ENCODE peak calls at places on chromosome 12, in seven cellular contexts. One of them, this sample, is unnamed.

GRCh38 chr12:105239304-105239703 is 3.3 kb upstream of the APPL2 start:
- DNase-seq in NCI-H2029 treated with DMSO at 0.1 percent for 48 hours: no peak
- DNase-seq in iPS-NIHi11: no peak
- DNase-seq in pulmonary artery endothelial cell: no peak
- DNase-seq in KBM-7: no peak
- DNase-seq in C1 segment of cervical spinal cord: no peak
- DNase-seq in kidney epithelial cell: no peak
- DNase-seq in this sample: no peak

GRCh38 chr12:95701275-95701674 is 89.3 kb downstream of the NTN4 start:
- DNase-seq in NCI-H2029 treated with DMSO at 0.1 percent for 48 hours: no peak
- DNase-seq in iPS-NIHi11: no peak
- DNase-seq in pulmonary artery endothelial cell: no peak
- DNase-seq in KBM-7: no peak
- DNase-seq in C1 segment of cervical spinal cord: no peak
- DNase-seq in kidney epithelial cell: no peak
- DNase-seq in this sample: no peak

GRCh38 chr12:105671720-105672119 is 341.2 kb downstream of the C12orf75 start:
- DNase-seq in NCI-H2029 treated with DMSO at 0.1 percent for 48 hours: no peak
- DNase-seq in iPS-NIHi11: no peak
- DNase-seq in pulmonary artery endothelial cell: no peak
- DNase-seq in KBM-7: no peak
- DNase-seq in C1 segment of cervical spinal cord: no peak
- DNase-seq in kidney epithelial cell: no peak
- DNase-seq in this sample: no peak

GRCh38 chr12:15323530-15323929 is 1.2 kb downstream of the PTPRO start:
- DNase-seq in NCI-H2029 treated with DMSO at 0.1 percent for 48 hours: no peak
- DNase-seq in iPS-NIHi11: peak
- DNase-seq in pulmonary artery endothelial cell: no peak
- DNase-seq in KBM-7: no peak
- DNase-seq in C1 segment of cervical spinal cord: no peak
- DNase-seq in kidney epithelial cell: no peak
- DNase-seq in this sample: no peak

GRCh38 chr12:115325858-115326257 is 641.9 kb upstream of the TBX3 start:
- DNase-seq in NCI-H2029 treated with DMSO at 0.1 percent for 48 hours: peak
- DNase-seq in iPS-NIHi11: no peak
- DNase-seq in pulmonary artery endothelial cell: no peak
- DNase-seq in KBM-7: no peak
- DNase-seq in C1 segment of cervical spinal cord: no peak
- DNase-seq in kidney epithelial cell: no peak
- DNase-seq in this sample: no peak

GRCh38 chr12:90899456-90900182 is 55.4 kb downstream of the CCER1 start:
- DNase-seq in NCI-H2029 treated with DMSO at 0.1 percent for 48 hours: no peak
- DNase-seq in iPS-NIHi11: no peak
- DNase-seq in pulmonary artery endothelial cell: no peak
- DNase-seq in KBM-7: no peak
- DNase-seq in C1 segment of cervical spinal cord: no peak
- DNase-seq in kidney epithelial cell: no peak
- DNase-seq in this sample: no peak

GRCh38 chr12:124651508-124652273 is 84.3 kb upstream of the NCOR2 start:
- DNase-seq in NCI-H2029 treated with DMSO at 0.1 percent for 48 hours: no peak
- DNase-seq in iPS-NIHi11: no peak
- DNase-seq in pulmonary artery endothelial cell: no peak
- DNase-seq in KBM-7: no peak
- DNase-seq in C1 segment of cervical spinal cord: no peak
- DNase-seq in kidney epithelial cell: no peak
- DNase-seq in this sample: no peak

GRCh38 chr12:12404297-12404696 is 47.4 kb downstream of the BORCS5 start:
- DNase-seq in NCI-H2029 treated with DMSO at 0.1 percent for 48 hours: no peak
- DNase-seq in iPS-NIHi11: no peak
- DNase-seq in pulmonary artery endothelial cell: no peak
- DNase-seq in KBM-7: no peak
- DNase-seq in C1 segment of cervical spinal cord: no peak
- DNase-seq in kidney epithelial cell: no peak
- DNase-seq in this sample: no peak

GRCh38 chr12:120361506-120362208 is 7.3 kb downstream of the MSI1 start:
- DNase-seq in NCI-H2029 treated with DMSO at 0.1 percent for 48 hours: no peak
- DNase-seq in iPS-NIHi11: peak
- DNase-seq in pulmonary artery endothelial cell: no peak
- DNase-seq in KBM-7: peak
- DNase-seq in C1 segment of cervical spinal cord: peak
- DNase-seq in kidney epithelial cell: peak
- DNase-seq in this sample: peak

GRCh38 chr12:538731-539539 is 79.2 kb downstream of the B4GALNT3 start:
- DNase-seq in NCI-H2029 treated with DMSO at 0.1 percent for 48 hours: peak
- DNase-seq in iPS-NIHi11: no peak
- DNase-seq in pulmonary artery endothelial cell: peak
- DNase-seq in KBM-7: peak
- DNase-seq in C1 segment of cervical spinal cord: peak
- DNase-seq in kidney epithelial cell: no peak
- DNase-seq in this sample: peak

GRCh38 chr12:81222841-81223595 is 145.1 kb downstream of the ACSS3 start:
- DNase-seq in NCI-H2029 treated with DMSO at 0.1 percent for 48 hours: no peak
- DNase-seq in iPS-NIHi11: no peak
- DNase-seq in pulmonary artery endothelial cell: no peak
- DNase-seq in KBM-7: no peak
- DNase-seq in C1 segment of cervical spinal cord: no peak
- DNase-seq in kidney epithelial cell: no peak
- DNase-seq in this sample: no peak

GRCh38 chr12:46124848-46125619 is 134.7 kb upstream of the SCAF11 start:
- DNase-seq in NCI-H2029 treated with DMSO at 0.1 percent for 48 hours: peak
- DNase-seq in iPS-NIHi11: peak
- DNase-seq in pulmonary artery endothelial cell: peak
- DNase-seq in KBM-7: peak
- DNase-seq in C1 segment of cervical spinal cord: peak
- DNase-seq in kidney epithelial cell: peak
- DNase-seq in this sample: no peak

GRCh38 chr12:106722854-106723253 is 51.6 kb upstream of the RIC8B start:
- DNase-seq in NCI-H2029 treated with DMSO at 0.1 percent for 48 hours: no peak
- DNase-seq in iPS-NIHi11: peak
- DNase-seq in pulmonary artery endothelial cell: no peak
- DNase-seq in KBM-7: no peak
- DNase-seq in C1 segment of cervical spinal cord: no peak
- DNase-seq in kidney epithelial cell: no peak
- DNase-seq in this sample: no peak

GRCh38 chr12:42442328-42442759 is 116.4 kb downstream of the PPHLN1 start:
- DNase-seq in NCI-H2029 treated with DMSO at 0.1 percent for 48 hours: no peak
- DNase-seq in iPS-NIHi11: no peak
- DNase-seq in pulmonary artery endothelial cell: no peak
- DNase-seq in KBM-7: no peak
- DNase-seq in C1 segment of cervical spinal cord: no peak
- DNase-seq in kidney epithelial cell: no peak
- DNase-seq in this sample: no peak

GRCh38 chr12:100954118-100954517 is 159.5 kb downstream of the ANO4 start:
- DNase-seq in NCI-H2029 treated with DMSO at 0.1 percent for 48 hours: no peak
- DNase-seq in iPS-NIHi11: no peak
- DNase-seq in pulmonary artery endothelial cell: no peak
- DNase-seq in KBM-7: no peak
- DNase-seq in C1 segment of cervical spinal cord: no peak
- DNase-seq in kidney epithelial cell: no peak
- DNase-seq in this sample: no peak

GRCh38 chr12:114291389-114292075 is 114.4 kb downstream of the TBX5 start:
- DNase-seq in NCI-H2029 treated with DMSO at 0.1 percent for 48 hours: no peak
- DNase-seq in iPS-NIHi11: no peak
- DNase-seq in pulmonary artery endothelial cell: no peak
- DNase-seq in KBM-7: no peak
- DNase-seq in C1 segment of cervical spinal cord: no peak
- DNase-seq in kidney epithelial cell: no peak
- DNase-seq in this sample: no peak

GRCh38 chr12:28550757-28551381 is 360.6 kb downstream of the CCDC91 start:
- DNase-seq in NCI-H2029 treated with DMSO at 0.1 percent for 48 hours: no peak
- DNase-seq in iPS-NIHi11: no peak
- DNase-seq in pulmonary artery endothelial cell: peak
- DNase-seq in KBM-7: no peak
- DNase-seq in C1 segment of cervical spinal cord: no peak
- DNase-seq in kidney epithelial cell: peak
- DNase-seq in this sample: no peak

GRCh38 chr12:13342971-13343370 is 146.4 kb downstream of the EMP1 start:
- DNase-seq in NCI-H2029 treated with DMSO at 0.1 percent for 48 hours: no peak
- DNase-seq in iPS-NIHi11: no peak
- DNase-seq in pulmonary artery endothelial cell: no peak
- DNase-seq in KBM-7: no peak
- DNase-seq in C1 segment of cervical spinal cord: no peak
- DNase-seq in kidney epithelial cell: no peak
- DNase-seq in this sample: no peak

GRCh38 chr12:102300824-102301461 is 103.3 kb upstream of the PMCH start:
- DNase-seq in NCI-H2029 treated with DMSO at 0.1 percent for 48 hours: peak
- DNase-seq in iPS-NIHi11: peak
- DNase-seq in pulmonary artery endothelial cell: peak
- DNase-seq in KBM-7: peak
- DNase-seq in C1 segment of cervical spinal cord: no peak
- DNase-seq in kidney epithelial cell: no peak
- DNase-seq in this sample: no peak

GRCh38 chr12:125999643-126000042 is 934.4 kb downstream of the AACS start:
- DNase-seq in NCI-H2029 treated with DMSO at 0.1 percent for 48 hours: no peak
- DNase-seq in iPS-NIHi11: no peak
- DNase-seq in pulmonary artery endothelial cell: no peak
- DNase-seq in KBM-7: no peak
- DNase-seq in C1 segment of cervical spinal cord: no peak
- DNase-seq in kidney epithelial cell: no peak
- DNase-seq in this sample: no peak

GRCh38 chr12:50986961-50987737 is 34.8 kb downstream of the HIGD1C start:
- DNase-seq in NCI-H2029 treated with DMSO at 0.1 percent for 48 hours: no peak
- DNase-seq in iPS-NIHi11: peak
- DNase-seq in pulmonary artery endothelial cell: peak
- DNase-seq in KBM-7: peak
- DNase-seq in C1 segment of cervical spinal cord: no peak
- DNase-seq in kidney epithelial cell: no peak
- DNase-seq in this sample: no peak

GRCh38 chr12:10672231-10672868 is 1.5 kb downstream of the STYK1 start:
- DNase-seq in NCI-H2029 treated with DMSO at 0.1 percent for 48 hours: peak
- DNase-seq in iPS-NIHi11: no peak
- DNase-seq in pulmonary artery endothelial cell: no peak
- DNase-seq in KBM-7: no peak
- DNase-seq in C1 segment of cervical spinal cord: no peak
- DNase-seq in kidney epithelial cell: no peak
- DNase-seq in this sample: no peak

GRCh38 chr12:76018111-76018510 is 13.5 kb downstream of the PHLDA1 start:
- DNase-seq in NCI-H2029 treated with DMSO at 0.1 percent for 48 hours: no peak
- DNase-seq in iPS-NIHi11: peak
- DNase-seq in pulmonary artery endothelial cell: no peak
- DNase-seq in KBM-7: no peak
- DNase-seq in C1 segment of cervical spinal cord: no peak
- DNase-seq in kidney epithelial cell: no peak
- DNase-seq in this sample: peak

GRCh38 chr12:51938744-51939143 is 12.8 kb upstream of the ACVR1B start:
- DNase-seq in NCI-H2029 treated with DMSO at 0.1 percent for 48 hours: no peak
- DNase-seq in iPS-NIHi11: no peak
- DNase-seq in pulmonary artery endothelial cell: no peak
- DNase-seq in KBM-7: no peak
- DNase-seq in C1 segment of cervical spinal cord: no peak
- DNase-seq in kidney epithelial cell: no peak
- DNase-seq in this sample: no peak

GRCh38 chr12:27906658-27907473 is 65.7 kb downstream of the PTHLH start:
- DNase-seq in NCI-H2029 treated with DMSO at 0.1 percent for 48 hours: no peak
- DNase-seq in iPS-NIHi11: no peak
- DNase-seq in pulmonary artery endothelial cell: no peak
- DNase-seq in KBM-7: no peak
- DNase-seq in C1 segment of cervical spinal cord: no peak
- DNase-seq in kidney epithelial cell: no peak
- DNase-seq in this sample: no peak

GRCh38 chr12:131327521-131328488 is 374.1 kb downstream of the ADGRD1 start:
- DNase-seq in NCI-H2029 treated with DMSO at 0.1 percent for 48 hours: no peak
- DNase-seq in iPS-NIHi11: peak
- DNase-seq in pulmonary artery endothelial cell: no peak
- DNase-seq in KBM-7: peak
- DNase-seq in C1 segment of cervical spinal cord: no peak
- DNase-seq in kidney epithelial cell: no peak
- DNase-seq in this sample: no peak

GRCh38 chr12:13891902-13892301 is 89.5 kb downstream of the GRIN2B start:
- DNase-seq in NCI-H2029 treated with DMSO at 0.1 percent for 48 hours: no peak
- DNase-seq in iPS-NIHi11: no peak
- DNase-seq in pulmonary artery endothelial cell: no peak
- DNase-seq in KBM-7: no peak
- DNase-seq in C1 segment of cervical spinal cord: no peak
- DNase-seq in kidney epithelial cell: no peak
- DNase-seq in this sample: no peak

GRCh38 chr12:110282956-110283817 is 2.1 kb downstream of the ATP2A2 start:
- DNase-seq in NCI-H2029 treated with DMSO at 0.1 percent for 48 hours: no peak
- DNase-seq in iPS-NIHi11: no peak
- DNase-seq in pulmonary artery endothelial cell: no peak
- DNase-seq in KBM-7: peak
- DNase-seq in C1 segment of cervical spinal cord: no peak
- DNase-seq in kidney epithelial cell: no peak
- DNase-seq in this sample: no peak

GRCh38 chr12:58030566-58031279 is 89.4 kb downstream of the ATP23 start:
- DNase-seq in NCI-H2029 treated with DMSO at 0.1 percent for 48 hours: no peak
- DNase-seq in iPS-NIHi11: no peak
- DNase-seq in pulmonary artery endothelial cell: no peak
- DNase-seq in KBM-7: no peak
- DNase-seq in C1 segment of cervical spinal cord: no peak
- DNase-seq in kidney epithelial cell: peak
- DNase-seq in this sample: no peak

GRCh38 chr12:91769736-91770135 is 375.9 kb downstream of the BTG1 start:
- DNase-seq in NCI-H2029 treated with DMSO at 0.1 percent for 48 hours: no peak
- DNase-seq in iPS-NIHi11: peak
- DNase-seq in pulmonary artery endothelial cell: no peak
- DNase-seq in KBM-7: no peak
- DNase-seq in C1 segment of cervical spinal cord: no peak
- DNase-seq in kidney epithelial cell: no peak
- DNase-seq in this sample: no peak

GRCh38 chr12:108312885-108313203 is 26.3 kb downstream of the CMKLR1 start:
- DNase-seq in NCI-H2029 treated with DMSO at 0.1 percent for 48 hours: no peak
- DNase-seq in iPS-NIHi11: peak
- DNase-seq in pulmonary artery endothelial cell: no peak
- DNase-seq in KBM-7: no peak
- DNase-seq in C1 segment of cervical spinal cord: no peak
- DNase-seq in kidney epithelial cell: no peak
- DNase-seq in this sample: peak

GRCh38 chr12:20376984-20377383 is 8.6 kb downstream of the PDE3A start:
- DNase-seq in NCI-H2029 treated with DMSO at 0.1 percent for 48 hours: no peak
- DNase-seq in iPS-NIHi11: no peak
- DNase-seq in pulmonary artery endothelial cell: peak
- DNase-seq in KBM-7: peak
- DNase-seq in C1 segment of cervical spinal cord: no peak
- DNase-seq in kidney epithelial cell: no peak
- DNase-seq in this sample: no peak

GRCh38 chr12:79309039-79309438 is 381.7 kb downstream of the PAWR start:
- DNase-seq in NCI-H2029 treated with DMSO at 0.1 percent for 48 hours: no peak
- DNase-seq in iPS-NIHi11: no peak
- DNase-seq in pulmonary artery endothelial cell: no peak
- DNase-seq in KBM-7: no peak
- DNase-seq in C1 segment of cervical spinal cord: no peak
- DNase-seq in kidney epithelial cell: no peak
- DNase-seq in this sample: no peak

GRCh38 chr12:16349132-16349463 is 1.7 kb downstream of the MGST1 start:
- DNase-seq in NCI-H2029 treated with DMSO at 0.1 percent for 48 hours: no peak
- DNase-seq in iPS-NIHi11: no peak
- DNase-seq in pulmonary artery endothelial cell: peak
- DNase-seq in KBM-7: peak
- DNase-seq in C1 segment of cervical spinal cord: peak
- DNase-seq in kidney epithelial cell: no peak
- DNase-seq in this sample: peak

GRCh38 chr12:117595751-117596150 is 234.3 kb upstream of the NOS1 start:
- DNase-seq in NCI-H2029 treated with DMSO at 0.1 percent for 48 hours: no peak
- DNase-seq in iPS-NIHi11: no peak
- DNase-seq in pulmonary artery endothelial cell: no peak
- DNase-seq in KBM-7: no peak
- DNase-seq in C1 segment of cervical spinal cord: no peak
- DNase-seq in kidney epithelial cell: no peak
- DNase-seq in this sample: no peak

GRCh38 chr12:131456301-131457027 is 254.4 kb upstream of the SFSWAP start:
- DNase-seq in NCI-H2029 treated with DMSO at 0.1 percent for 48 hours: no peak
- DNase-seq in iPS-NIHi11: no peak
- DNase-seq in pulmonary artery endothelial cell: no peak
- DNase-seq in KBM-7: no peak
- DNase-seq in C1 segment of cervical spinal cord: no peak
- DNase-seq in kidney epithelial cell: no peak
- DNase-seq in this sample: no peak

GRCh38 chr12:121299662-121300061 is 3.2 kb upstream of the CAMKK2 start:
- DNase-seq in NCI-H2029 treated with DMSO at 0.1 percent for 48 hours: no peak
- DNase-seq in iPS-NIHi11: no peak
- DNase-seq in pulmonary artery endothelial cell: no peak
- DNase-seq in KBM-7: no peak
- DNase-seq in C1 segment of cervical spinal cord: no peak
- DNase-seq in kidney epithelial cell: no peak
- DNase-seq in this sample: no peak

GRCh38 chr12:131415781-131416180 is 295.1 kb upstream of the SFSWAP start:
- DNase-seq in NCI-H2029 treated with DMSO at 0.1 percent for 48 hours: no peak
- DNase-seq in iPS-NIHi11: peak
- DNase-seq in pulmonary artery endothelial cell: no peak
- DNase-seq in KBM-7: peak
- DNase-seq in C1 segment of cervical spinal cord: no peak
- DNase-seq in kidney epithelial cell: no peak
- DNase-seq in this sample: no peak